ENCODE peak calls at places on chromosomes 12 and 14, in seven cellular contexts. One of them, this sample, is unnamed.

GRCh38 chr14:23578560-23579310 is at the start of gene JPH4:
- DNase-seq in SJSA1: no peak
- DNase-seq in PC-9: no peak
- DNase-seq in adrenal gland: no peak
- DNase-seq in dorsolateral prefrontal cortex: peak; percentile 77
- DNase-seq in AG04450: no peak
- DNase-seq in neuronal stem cell: no peak
- DNase-seq in this sample: no peak

GRCh38 chr14:96203635-96204034 is 1.0 kb upstream of the BDKRB2 start:
- DNase-seq in PC-9: peak; percentile 22
- DNase-seq in adrenal gland: no peak
- DNase-seq in dorsolateral prefrontal cortex: no peak
- DNase-seq in AG04450: no peak
- DNase-seq in SJSA1: no peak
- DNase-seq in neuronal stem cell: no peak
- DNase-seq in this sample: no peak

GRCh38 chr12:132075714-132076553 is 68.2 kb downstream of the DDX51 start:
- DNase-seq in dorsolateral prefrontal cortex: peak; percentile 44
- DNase-seq in adrenal gland: no peak
- DNase-seq in neuronal stem cell: no peak
- DNase-seq in PC-9: no peak
- DNase-seq in AG04450: no peak
- DNase-seq in SJSA1: no peak
- DNase-seq in this sample: no peak

GRCh38 chr14:79730911-79731310 is 480.4 kb downstream of the DIO2 start:
- DNase-seq in neuronal stem cell: no peak
- DNase-seq in PC-9: no peak
- DNase-seq in SJSA1: no peak
- DNase-seq in dorsolateral prefrontal cortex: no peak
- DNase-seq in AG04450: no peak
- DNase-seq in adrenal gland: no peak
- DNase-seq in this sample: no peak

GRCh38 chr14:70595443-70596185 is 4.8 kb downstream of the MED6 start:
- DNase-seq in AG04450: no peak
- DNase-seq in neuronal stem cell: no peak
- DNase-seq in SJSA1: no peak
- DNase-seq in adrenal gland: no peak
- DNase-seq in dorsolateral prefrontal cortex: no peak
- DNase-seq in PC-9: no peak
- DNase-seq in this sample: no peak

GRCh38 chr12:6942331-6942665 is 1.3 kb upstream of the RNU7-1 start:
- DNase-seq in dorsolateral prefrontal cortex: no peak
- DNase-seq in PC-9: peak; percentile 44
- DNase-seq in SJSA1: no peak
- DNase-seq in adrenal gland: no peak
- DNase-seq in neuronal stem cell: no peak
- DNase-seq in AG04450: no peak
- DNase-seq in this sample: no peak

GRCh38 chr14:55314449-55314848 is 43.2 kb downstream of the FBXO34 start:
- DNase-seq in adrenal gland: no peak
- DNase-seq in SJSA1: no peak
- DNase-seq in dorsolateral prefrontal cortex: no peak
- DNase-seq in PC-9: no peak
- DNase-seq in neuronal stem cell: no peak
- DNase-seq in AG04450: no peak
- DNase-seq in this sample: no peak

GRCh38 chr12:59067068-59067467 is 146.8 kb upstream of the LRIG3 start:
- DNase-seq in AG04450: peak; percentile 29
- DNase-seq in PC-9: no peak
- DNase-seq in SJSA1: no peak
- DNase-seq in neuronal stem cell: no peak
- DNase-seq in adrenal gland: no peak
- DNase-seq in dorsolateral prefrontal cortex: no peak
- DNase-seq in this sample: no peak

GRCh38 chr14:67358914-67359313 is 690 bp downstream of the ATP6V1D start:
- DNase-seq in AG04450: no peak
- DNase-seq in adrenal gland: no peak
- DNase-seq in PC-9: no peak
- DNase-seq in dorsolateral prefrontal cortex: no peak
- DNase-seq in neuronal stem cell: peak; percentile 6
- DNase-seq in SJSA1: no peak
- DNase-seq in this sample: no peak

GRCh38 chr14:90491221-90491867 is 94.5 kb downstream of the CALM1 start:
- DNase-seq in adrenal gland: peak; percentile 65
- DNase-seq in PC-9: no peak
- DNase-seq in AG04450: peak; percentile 6
- DNase-seq in dorsolateral prefrontal cortex: peak; percentile 83
- DNase-seq in neuronal stem cell: no peak
- DNase-seq in SJSA1: no peak
- DNase-seq in this sample: no peak

GRCh38 chr14:77026930-77027537 is 1.5 kb downstream of the IRF2BPL start:
- DNase-seq in AG04450: no peak
- DNase-seq in neuronal stem cell: peak; percentile 51
- DNase-seq in PC-9: peak; percentile 65
- DNase-seq in adrenal gland: no peak
- DNase-seq in dorsolateral prefrontal cortex: no peak
- DNase-seq in SJSA1: peak; percentile 56
- DNase-seq in this sample: peak; percentile 61

GRCh38 chr14:61280092-61280525 is 1.0 kb downstream of the TMEM30B start:
- DNase-seq in neuronal stem cell: no peak
- DNase-seq in adrenal gland: no peak
- DNase-seq in SJSA1: no peak
- DNase-seq in AG04450: no peak
- DNase-seq in dorsolateral prefrontal cortex: no peak
- DNase-seq in PC-9: no peak
- DNase-seq in this sample: peak; percentile 52

GRCh38 chr12:28611501-28611900 is 421.2 kb downstream of the CCDC91 start:
- DNase-seq in neuronal stem cell: no peak
- DNase-seq in AG04450: no peak
- DNase-seq in dorsolateral prefrontal cortex: no peak
- DNase-seq in SJSA1: no peak
- DNase-seq in adrenal gland: no peak
- DNase-seq in PC-9: peak; percentile 51
- DNase-seq in this sample: no peak

GRCh38 chr14:102139248-102140026 is at the start of gene WDR20:
- DNase-seq in PC-9: peak; percentile 100
- DNase-seq in AG04450: peak; percentile 88
- DNase-seq in neuronal stem cell: peak; percentile 97
- DNase-seq in adrenal gland: peak; percentile 98
- DNase-seq in dorsolateral prefrontal cortex: peak; percentile 98
- DNase-seq in SJSA1: peak; percentile 88
- DNase-seq in this sample: peak; percentile 98

GRCh38 chr14:75711134-75711795 is 50.2 kb downstream of the TTLL5 start:
- DNase-seq in dorsolateral prefrontal cortex: no peak
- DNase-seq in adrenal gland: peak; percentile 40
- DNase-seq in neuronal stem cell: peak; percentile 33
- DNase-seq in AG04450: peak; percentile 37
- DNase-seq in PC-9: peak; percentile 14
- DNase-seq in SJSA1: peak; percentile 32
- DNase-seq in this sample: no peak

GRCh38 chr14:84273181-84273580 is 1256.8 kb upstream of the FLRT2 start:
- DNase-seq in dorsolateral prefrontal cortex: no peak
- DNase-seq in AG04450: no peak
- DNase-seq in neuronal stem cell: no peak
- DNase-seq in PC-9: no peak
- DNase-seq in SJSA1: no peak
- DNase-seq in adrenal gland: no peak
- DNase-seq in this sample: no peak

GRCh38 chr12:122834921-122835692 is at the start of gene HIP1R:
- DNase-seq in AG04450: no peak
- DNase-seq in dorsolateral prefrontal cortex: peak; percentile 53
- DNase-seq in SJSA1: no peak
- DNase-seq in neuronal stem cell: peak; percentile 57
- DNase-seq in adrenal gland: no peak
- DNase-seq in PC-9: peak; percentile 37
- DNase-seq in this sample: peak; percentile 52

GRCh38 chr14:49364752-49365117 is 221.4 kb downstream of the RPS29 start:
- DNase-seq in neuronal stem cell: no peak
- DNase-seq in adrenal gland: no peak
- DNase-seq in dorsolateral prefrontal cortex: no peak
- DNase-seq in PC-9: no peak
- DNase-seq in SJSA1: no peak
- DNase-seq in AG04450: no peak
- DNase-seq in this sample: no peak

GRCh38 chr14:50039734-50040400 is 76.5 kb downstream of the VCPKMT start:
- DNase-seq in PC-9: peak; percentile 83
- DNase-seq in neuronal stem cell: no peak
- DNase-seq in adrenal gland: peak; percentile 55
- DNase-seq in AG04450: no peak
- DNase-seq in SJSA1: no peak
- DNase-seq in dorsolateral prefrontal cortex: no peak
- DNase-seq in this sample: no peak

GRCh38 chr14:104339829-104340228 is 201.4 kb downstream of the KIF26A start:
- DNase-seq in neuronal stem cell: no peak
- DNase-seq in SJSA1: no peak
- DNase-seq in adrenal gland: no peak
- DNase-seq in AG04450: no peak
- DNase-seq in PC-9: no peak
- DNase-seq in dorsolateral prefrontal cortex: no peak
- DNase-seq in this sample: no peak

GRCh38 chr12:104737682-104738370 is 220.3 kb downstream of the SLC41A2 start:
- DNase-seq in dorsolateral prefrontal cortex: no peak
- DNase-seq in neuronal stem cell: no peak
- DNase-seq in PC-9: no peak
- DNase-seq in adrenal gland: no peak
- DNase-seq in SJSA1: no peak
- DNase-seq in AG04450: no peak
- DNase-seq in this sample: no peak

DNA sequence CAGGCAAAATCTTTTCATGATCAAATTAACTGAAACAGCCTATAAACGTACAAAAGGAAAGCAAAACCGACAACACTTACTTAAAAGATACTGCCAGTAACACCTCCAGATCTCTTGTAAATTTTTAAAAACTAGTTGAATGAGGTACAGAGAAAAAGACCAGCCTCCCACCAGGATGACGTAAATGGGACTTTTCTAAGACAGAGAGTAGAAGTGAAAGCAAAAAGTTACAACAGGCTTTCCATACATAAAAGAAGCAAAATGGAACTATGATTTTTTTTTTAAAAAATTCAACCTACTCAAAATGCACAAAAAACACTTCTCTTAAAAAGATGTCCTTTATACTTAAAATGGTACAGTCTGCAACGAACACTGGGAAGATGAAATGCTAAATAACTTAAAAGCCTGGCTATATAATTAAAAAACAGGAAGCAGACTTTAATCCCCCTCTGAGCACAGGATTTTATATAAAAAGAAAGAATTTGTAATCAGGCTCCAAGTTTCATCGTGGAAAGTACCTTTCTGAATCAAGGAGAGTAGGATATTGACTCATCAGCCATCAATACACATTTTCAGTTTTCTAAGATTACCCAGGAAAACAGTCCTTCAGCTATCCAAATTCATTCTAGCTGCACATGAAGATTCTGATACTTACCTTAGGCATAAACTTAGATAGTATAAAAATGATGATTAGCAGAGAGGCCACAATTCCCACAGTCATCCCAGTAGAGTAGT is 14.2 kb upstream of the MYO1A start:
- DNase-seq in dorsolateral prefrontal cortex: no peak
- DNase-seq in neuronal stem cell: no peak
- DNase-seq in adrenal gland: no peak
- DNase-seq in AG04450: no peak
- DNase-seq in PC-9: no peak
- DNase-seq in SJSA1: no peak
- DNase-seq in this sample: peak; percentile 90
- H3K4me3 ChIP-seq in dorsolateral prefrontal cortex: no peak overlapping the region
- H3K4me3 ChIP-seq in neuronal stem cell: no peak overlapping the region
- H3K4me3 ChIP-seq in adrenal gland: no peak overlapping the region
- H3K4me3 ChIP-seq in AG04450: no peak overlapping the region
- H3K4me3 ChIP-seq in PC-9: no peak overlapping the region
- H3K4me3 ChIP-seq in SJSA1: no peak overlapping the region
- H3K4me3 ChIP-seq in this sample: peak overlapping the region; percentile 15

GRCh38 chr12:113535100-113535499 is 63.4 kb upstream of the LHX5 start:
- DNase-seq in dorsolateral prefrontal cortex: no peak
- DNase-seq in adrenal gland: no peak
- DNase-seq in SJSA1: no peak
- DNase-seq in neuronal stem cell: no peak
- DNase-seq in PC-9: no peak
- DNase-seq in AG04450: no peak
- DNase-seq in this sample: no peak
- H3K27me3 ChIP-seq in dorsolateral prefrontal cortex: peaks cover 7% of the 10 kb centered on the region
- H3K27me3 ChIP-seq in adrenal gland: peaks cover 14% of the 10 kb centered on the region
- H3K27me3 ChIP-seq in SJSA1: peaks cover 10% of the 10 kb centered on the region
- H3K27me3 ChIP-seq in neuronal stem cell: peaks cover 12% of the 10 kb centered on the region
- H3K27me3 ChIP-seq in PC-9: peaks cover 13% of the 10 kb centered on the region
- H3K27me3 ChIP-seq in AG04450: no peaks in the 10 kb centered on the region
- H3K27me3 ChIP-seq in this sample: no peaks in the 10 kb centered on the region

GRCh38 chr14:74144789-74145188 is 60.0 kb downstream of the LIN52 start:
- DNase-seq in SJSA1: no peak
- DNase-seq in AG04450: no peak
- DNase-seq in neuronal stem cell: no peak
- DNase-seq in adrenal gland: no peak
- DNase-seq in PC-9: no peak
- DNase-seq in dorsolateral prefrontal cortex: no peak
- DNase-seq in this sample: no peak

GRCh38 chr14:74142523-74142922 is 57.8 kb downstream of the LIN52 start:
- DNase-seq in AG04450: no peak
- DNase-seq in SJSA1: no peak
- DNase-seq in adrenal gland: no peak
- DNase-seq in PC-9: no peak
- DNase-seq in neuronal stem cell: no peak
- DNase-seq in dorsolateral prefrontal cortex: no peak
- DNase-seq in this sample: no peak

GRCh38 chr14:74141703-74142102 is 56.9 kb downstream of the LIN52 start:
- DNase-seq in SJSA1: no peak
- DNase-seq in PC-9: no peak
- DNase-seq in adrenal gland: peak; percentile 18
- DNase-seq in dorsolateral prefrontal cortex: no peak
- DNase-seq in AG04450: no peak
- DNase-seq in neuronal stem cell: no peak
- DNase-seq in this sample: no peak

GRCh38 chr14:74135386-74135785 is 50.6 kb downstream of the LIN52 start:
- DNase-seq in neuronal stem cell: no peak
- DNase-seq in AG04450: no peak
- DNase-seq in PC-9: no peak
- DNase-seq in dorsolateral prefrontal cortex: no peak
- DNase-seq in adrenal gland: no peak
- DNase-seq in SJSA1: no peak
- DNase-seq in this sample: no peak

DNA sequence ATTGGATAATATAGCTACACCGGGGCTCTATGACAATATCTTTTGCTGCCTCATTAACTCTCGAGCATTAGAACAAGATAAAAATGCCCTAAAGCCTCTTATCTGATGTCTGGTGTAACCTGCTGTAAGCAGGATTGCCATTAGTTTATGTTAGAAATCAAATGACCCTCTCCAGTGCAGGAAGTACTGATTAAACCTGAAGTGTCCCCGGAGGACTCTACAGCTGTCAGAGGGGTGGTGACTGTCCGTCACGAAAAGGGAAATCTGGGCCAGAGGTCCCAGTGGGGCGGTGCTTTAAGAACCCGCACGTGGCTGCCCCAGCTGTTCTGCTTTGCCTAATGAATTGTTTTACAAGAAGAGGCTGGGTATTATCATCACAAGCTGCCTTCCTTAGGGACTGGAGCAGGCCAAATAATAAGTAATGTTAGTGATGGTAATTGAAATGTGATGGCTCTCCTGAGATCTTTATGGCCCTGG is 55.7 kb downstream of the LIN52 start:
- DNase-seq in dorsolateral prefrontal cortex: no peak
- DNase-seq in AG04450: no peak
- DNase-seq in PC-9: no peak
- DNase-seq in SJSA1: no peak
- DNase-seq in neuronal stem cell: peak; percentile 11
- DNase-seq in adrenal gland: peak; percentile 39
- DNase-seq in this sample: no peak
- H3K4me3 ChIP-seq in dorsolateral prefrontal cortex: no peak overlapping the region
- H3K4me3 ChIP-seq in AG04450: no peak overlapping the region
- H3K4me3 ChIP-seq in PC-9: no peak overlapping the region
- H3K4me3 ChIP-seq in SJSA1: no peak overlapping the region
- H3K4me3 ChIP-seq in neuronal stem cell: no peak overlapping the region
- H3K4me3 ChIP-seq in adrenal gland: no peak overlapping the region
- H3K4me3 ChIP-seq in this sample: no peak overlapping the region

GRCh38 chr12:64826234-64826633 is 1.8 kb downstream of the TBC1D30 start:
- DNase-seq in neuronal stem cell: peak; percentile 80
- DNase-seq in SJSA1: no peak
- DNase-seq in AG04450: no peak
- DNase-seq in PC-9: no peak
- DNase-seq in dorsolateral prefrontal cortex: peak; percentile 42
- DNase-seq in adrenal gland: peak; percentile 57
- DNase-seq in this sample: peak; percentile 28
- H3K27me3 ChIP-seq in neuronal stem cell: peaks cover 56% of the 10 kb centered on the region
- H3K27me3 ChIP-seq in SJSA1: peaks cover 73% of the 10 kb centered on the region
- H3K27me3 ChIP-seq in AG04450: peaks cover 46% of the 10 kb centered on the region
- H3K27me3 ChIP-seq in PC-9: no peaks in the 10 kb centered on the region
- H3K27me3 ChIP-seq in dorsolateral prefrontal cortex: peaks cover 37% of the 10 kb centered on the region
- H3K27me3 ChIP-seq in adrenal gland: peaks cover 36% of the 10 kb centered on the region
- H3K27me3 ChIP-seq in this sample: peaks cover 15% of the 10 kb centered on the region